ENCODE peak calls at places on chromosomes 6 and 20, in five cellular contexts. V, X, I, A and N are unnamed samples.

GRCh38 chr6:155270566-155271091 is 6.8 kb downstream of the CLDN20 start:
- DNase-seq in V (no peak), X (no peak), I (no peak), A (no peak), N (no peak)

GRCh38 chr20:1665345-1665744 is 7.8 kb upstream of the SIRPG start:
- DNase-seq in V (no peak), X (no peak), I (no peak), A (no peak), N (no peak)

GRCh38 chr20:17860306-17861197 is 108.0 kb downstream of the SNX5 start:
- DNase-seq in V (no peak), X (no peak), I (no peak), A (no peak), N (no peak)

GRCh38 chr20:47127986-47128385 is 228.5 kb downstream of the ZMYND8 start:
- DNase-seq in V (no peak), X (no peak), I (no peak), A (no peak), N (no peak)

GRCh38 chr6:42962502-42963178 is 2.1 kb downstream of the GNMT start:
- DNase-seq in V (no peak), X (no peak), I (no peak), A (no peak), N (no peak)

GRCh38 chr6:147287869-147288271 is 83.7 kb downstream of the STXBP5 start:
- DNase-seq in V (peak), X (peak), I (no peak), A (peak), N (peak)

GRCh38 chr6:101011165-101011564 is 130.0 kb upstream of the ASCC3 start:
- DNase-seq in V (peak), X (no peak), I (no peak), A (peak), N (no peak)

GRCh38 chr6:106197441-106197840 is 111.3 kb downstream of the PRDM1 start:
- DNase-seq in V (no peak), X (no peak), I (no peak), A (no peak), N (no peak)

GRCh38 chr20:37714973-37715657 is 21.3 kb downstream of the CTNNBL1 start:
- DNase-seq in V (peak), X (no peak), I (no peak), A (no peak), N (no peak)

GRCh38 chr20:58306421-58307261 is 2.9 kb upstream of the RAB22A start:
- DNase-seq in V (peak), X (no peak), I (no peak), A (peak), N (peak)